ENCODE peak calls at places on chromosomes 7 and 10, in ten cellular contexts. X, O, L, M, D, V, G, T, C and I are unnamed samples.

GRCh38 chr10:97230146-97230545 is 44.4 kb upstream of the SLIT1 start:
- DNase-seq in L (no peak), D (no peak), G (no peak), X (no peak), T (no peak), O (peak), M (no peak), V (no peak), C (no peak), I (no peak)

GRCh38 chr7:5591547-5591899 is 167.9 kb upstream of the TNRC18 start:
- DNase-seq in T (peak), D (peak), X (no peak), L (no peak), G (no peak), O (peak), M (no peak), C (peak), V (no peak), I (peak)

GRCh38 chr7:27346531-27347260 is 104.1 kb downstream of the EVX1 start:
- DNase-seq in L (no peak), C (peak), G (no peak), D (peak), O (peak), X (peak), M (no peak), V (no peak), T (no peak), I (no peak)

GRCh38 chr7:69365588-69366241 is 232.6 kb upstream of the AUTS2 start:
- DNase-seq in C (peak), V (no peak), X (no peak), L (peak), T (no peak), M (no peak), G (no peak), D (no peak), O (no peak), I (no peak)

GRCh38 chr10:89347706-89348457 is 20.1 kb downstream of the IFIT3 start:
- DNase-seq in O (no peak), X (no peak), T (peak), M (no peak), D (no peak), V (no peak), G (no peak), L (no peak), C (no peak), I (no peak)

GRCh38 chr10:100579691-100580090 is 43.9 kb downstream of the HIF1AN start:
- DNase-seq in X (no peak), C (no peak), G (no peak), V (no peak), D (no peak), M (no peak), T (no peak), O (no peak), L (no peak), I (no peak)

GRCh38 chr10:60806951-60807350 is 28.7 kb downstream of the CDK1 start:
- DNase-seq in V (no peak), O (no peak), X (no peak), G (no peak), T (no peak), D (no peak), L (no peak), C (no peak), M (no peak), I (no peak)

GRCh38 chr10:8054498-8055407 is at the start of gene GATA3:
- DNase-seq in M (no peak), X (peak), T (peak), V (peak), O (peak), G (no peak), D (peak), L (no peak), C (no peak), I (no peak)

GRCh38 chr7:18468794-18469193 is 26.8 kb upstream of the HDAC9 start:
- DNase-seq in V (no peak), O (peak), L (no peak), C (peak), D (no peak), G (no peak), X (no peak), M (no peak), T (no peak), I (no peak)

GRCh38 chr7:129262333-129262732 is 37.5 kb downstream of the AHCYL2 start:
- DNase-seq in V (no peak), L (no peak), T (no peak), X (no peak), C (no peak), O (no peak), G (no peak), M (no peak), D (peak), I (no peak)

GRCh38 chr7:65972976-65973375 is 9.0 kb downstream of the GUSB start:
- DNase-seq in C (no peak), L (no peak), O (no peak), V (no peak), X (no peak), M (no peak), T (no peak), D (no peak), G (no peak), I (peak)

GRCh38 chr7:150453186-150453585 is 2.8 kb downstream of the GIMAP8 start:
- DNase-seq in C (no peak), T (no peak), O (no peak), D (no peak), L (no peak), V (no peak), G (no peak), X (no peak), M (no peak), I (no peak)

GRCh38 chr7:151759591-151760042 is 117.3 kb downstream of the PRKAG2 start:
- DNase-seq in X (no peak), T (peak), O (peak), L (peak), C (peak), M (peak), V (no peak), D (peak), G (peak), I (no peak)

GRCh38 chr7:80736371-80736770 is 97.9 kb downstream of the CD36 start:
- DNase-seq in C (no peak), V (no peak), T (no peak), O (peak), D (no peak), L (no peak), G (no peak), X (no peak), M (no peak), I (no peak)

GRCh38 chr10:133590970-133591359 is 25.6 kb upstream of the SYCE1 start:
- DNase-seq in X (no peak), V (no peak), L (no peak), T (no peak), O (no peak), G (no peak), M (no peak), C (no peak), D (no peak), I (no peak)

GRCh38 chr10:80535671-80536360 is 1.9 kb upstream of the SH2D4B start:
- DNase-seq in O (no peak), X (no peak), G (no peak), M (peak), D (peak), L (peak), T (peak), C (no peak), V (peak), I (peak)

GRCh38 chr10:11793762-11794479 is 29.2 kb upstream of the PROSER2 start:
- DNase-seq in C (peak), D (peak), M (no peak), L (no peak), G (no peak), V (no peak), O (peak), T (no peak), X (no peak), I (no peak)

GRCh38 chr7:31890198-31890597 is 180.0 kb downstream of the PDE1C start:
- DNase-seq in T (no peak), M (no peak), D (no peak), V (no peak), L (no peak), O (no peak), C (no peak), G (no peak), X (peak), I (no peak)

GRCh38 chr7:947391-948210 is 6.9 kb downstream of the ADAP1 start:
- DNase-seq in M (no peak), G (no peak), D (peak), C (no peak), X (no peak), L (no peak), V (peak), T (no peak), O (no peak), I (no peak)

GRCh38 chr7:69403169-69403568 is 195.1 kb upstream of the AUTS2 start:
- DNase-seq in C (no peak), L (peak), D (no peak), X (no peak), T (no peak), M (no peak), V (no peak), G (no peak), O (no peak), I (no peak)